ENCODE peak calls at places on chromosomes 11 and 22, in four cellular contexts. F is NAMALWA; B is CD8-positive, alpha-beta memory T cell; Y is HCT116. N is an unnamed sample.

GRCh38 chr22:25027959-25028840 is 75.7 kb downstream of the KIAA1671 start:
- DNase-seq in F (no peak), B (no peak), Y (no peak), N (peak; percentile 63)

GRCh38 chr11:94151903-94152677 is 23.4 kb downstream of the PANX1 start:
- DNase-seq in F (no peak), B (no peak), Y (peak; percentile 73), N (no peak)

GRCh38 chr11:133903056-133903455 is 53.7 kb downstream of the IGSF9B start:
- DNase-seq in F (no peak), B (no peak), Y (no peak), N (no peak)

GRCh38 chr11:64835616-64836447 is 8.6 kb downstream of the CDC42BPG start:
- DNase-seq in F (no peak), B (no peak), Y (no peak), N (no peak)

GRCh38 chr22:43152355-43153071 is 1.2 kb downstream of the TSPO start:
- DNase-seq in F (peak; percentile 43), B (peak; percentile 47), Y (no peak), N (peak; percentile 73)

GRCh38 chr11:115759622-115760527 is 255.7 kb upstream of the CADM1 start:
- DNase-seq in F (no peak), B (no peak), Y (no peak), N (peak; percentile 71)

GRCh38 chr11:134360050-134360835 is 28.5 kb downstream of the GLB1L2 start:
- DNase-seq in F (peak; percentile 59), B (peak; percentile 62), Y (peak; percentile 54), N (peak; percentile 92)

GRCh38 chr11:1530686-1531256 is 41.3 kb downstream of the DUSP8 start:
- DNase-seq in F (no peak), B (no peak), Y (no peak), N (no peak)

GRCh38 chr11:104654414-104654813 is 243.8 kb downstream of the CASP12 start:
- DNase-seq in F (no peak), B (no peak), Y (no peak), N (no peak)

GRCh38 chr11:18527512-18527911 is 770 bp upstream of the TSG101 start:
- DNase-seq in F (no peak), B (no peak), Y (no peak), N (no peak)

GRCh38 chr11:65609711-65610110 is 4.3 kb downstream of the MAP3K11 start:
- DNase-seq in F (no peak), B (no peak), Y (no peak), N (no peak)

GRCh38 chr11:75583710-75584658 is 21.9 kb downstream of the SERPINH1 start:
- DNase-seq in F (no peak), B (no peak), Y (no peak), N (peak; percentile 61)

GRCh38 chr22:38032681-38033521 is 24.3 kb upstream of the PICK1 start:
- DNase-seq in F (no peak), B (no peak), Y (no peak), N (peak; percentile 11)

GRCh38 chr11:34495239-34495723 is 18.3 kb downstream of the ELF5 start:
- DNase-seq in F (no peak), B (no peak), Y (peak; percentile 86), N (no peak)

GRCh38 chr22:43177479-43177878 is 9.5 kb downstream of the TTLL12 start:
- DNase-seq in F (no peak), B (no peak), Y (no peak), N (no peak)

GRCh38 chr11:8261316-8261715 is 2.4 kb downstream of the LMO1 start:
- DNase-seq in F (no peak), B (no peak), Y (no peak), N (no peak)

GRCh38 chr11:75508051-75508561 is 17.6 kb downstream of the GDPD5 start:
- DNase-seq in F (peak; percentile 67), B (peak; percentile 51), Y (no peak), N (no peak)

GRCh38 chr11:72343159-72343756 is 91.1 kb downstream of the CLPB start:
- DNase-seq in F (no peak), B (no peak), Y (no peak), N (no peak)

N was measured in pancreas.